ENCODE peak calls at places on chromosomes 12 and 14, in four cellular contexts. O is MM.1S, I is SK-N-SH, S is HCT116. Z is an unnamed sample.

GRCh38 chr14:105711058-105711620 is 184.8 kb downstream of the TMEM121 start:
- DNase-seq in O (no peak), S (no peak), I (no peak), Z (no peak)

GRCh38 chr12:19988457-19988856 is 379.9 kb upstream of the PDE3A start:
- DNase-seq in O (no peak), I (no peak), S (no peak), Z (peak; percentile 42)

GRCh38 chr12:49277466-49277865 is 12.6 kb downstream of the TUBA1C start:
- DNase-seq in I (no peak), S (no peak), O (no peak), Z (no peak)

GRCh38 chr12:44616385-44616784 is 259.7 kb downstream of the NELL2 start:
- DNase-seq in I (no peak), O (no peak), S (no peak), Z (no peak)

GRCh38 chr12:116319851-116320621 is 42.5 kb upstream of the MED13L start:
- DNase-seq in S (no peak), O (peak; percentile 10), I (peak; percentile 19), Z (peak; percentile 97)

GRCh38 chr12:108704527-108704926 is 26.8 kb downstream of the CORO1C start:
- DNase-seq in S (no peak), I (no peak), O (peak; percentile 41), Z (no peak)

GRCh38 chr12:75820848-75821578 is 210.6 kb downstream of the PHLDA1 start:
- DNase-seq in I (no peak), S (no peak), O (no peak), Z (peak; percentile 97)

GRCh38 chr12:124786065-124786964 is 77.3 kb downstream of the SCARB1 start:
- DNase-seq in O (no peak), S (no peak), I (peak; percentile 98), Z (no peak)

GRCh38 chr12:113514602-113515001 is 42.9 kb upstream of the LHX5 start:
- DNase-seq in O (no peak), S (no peak), I (no peak), Z (no peak)

GRCh38 chr12:53974084-53975018 is at the start of gene HOTAIR:
- DNase-seq in O (no peak), S (no peak), I (peak; percentile 63), Z (peak; percentile 54)

GRCh38 chr12:47946413-47947107 is 16.8 kb upstream of the TMEM106C start:
- DNase-seq in I (peak; percentile 34), O (no peak), S (no peak), Z (peak; percentile 77)

GRCh38 chr14:29163109-29163508 is 396.5 kb downstream of the FOXG1 start:
- DNase-seq in I (no peak), S (no peak), O (no peak), Z (no peak)

GRCh38 chr12:68565391-68565903 is 45.3 kb upstream of the RAP1B start:
- DNase-seq in I (no peak), S (no peak), O (no peak), Z (peak; percentile 96)

GRCh38 chr12:26746315-26746714 is 86.7 kb downstream of the ITPR2 start:
- DNase-seq in O (no peak), S (no peak), I (no peak), Z (peak; percentile 85)

GRCh38 chr12:110766311-110767154 is 23.8 kb upstream of the PPP1CC start:
- DNase-seq in S (no peak), O (no peak), I (no peak), Z (peak; percentile 45)

GRCh38 chr14:26427059-26427458 is 170.8 kb downstream of the NOVA1 start:
- DNase-seq in O (no peak), I (no peak), S (no peak), Z (peak; percentile 41)

GRCh38 chr14:95222870-95223398 is 65.6 kb upstream of the DICER1 start:
- DNase-seq in I (no peak), S (no peak), O (no peak), Z (peak; percentile 47)

DNA sequence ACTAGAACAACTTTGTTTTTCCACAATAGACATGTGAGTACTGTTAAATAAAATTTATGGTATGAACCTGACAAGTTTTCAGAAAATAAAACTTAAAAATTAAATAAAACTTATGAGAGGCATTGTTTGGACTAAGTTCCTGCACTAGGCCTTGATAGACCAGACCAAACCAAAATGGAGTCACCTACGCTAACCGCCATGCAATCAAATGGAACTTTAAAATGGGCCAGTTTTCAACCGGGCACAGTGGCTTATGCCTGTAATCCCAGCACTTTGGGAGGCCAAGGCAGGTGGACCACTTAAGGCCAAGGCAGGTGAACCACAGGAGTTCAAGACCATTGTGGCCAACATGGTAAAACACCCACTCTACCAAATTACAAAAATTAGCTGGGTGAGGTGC is 5.1 kb upstream of the RFC5 start:
- DNase-seq in I (no peak), S (no peak), O (no peak), Z (no peak)
- H3K9me2 ChIP-seq in I (no peaks in the 10 kb centered on the region), S (no peaks in the 10 kb centered on the region), O (no peaks in the 10 kb centered on the region), Z (no peaks in the 10 kb centered on the region)

GRCh38 chr14:98462908-98463307 is 809.1 kb downstream of the BCL11B start:
- DNase-seq in I (no peak), O (no peak), S (no peak), Z (no peak)

GRCh38 chr14:98458702-98459101 is 813.3 kb downstream of the BCL11B start:
- DNase-seq in S (no peak), O (no peak), I (no peak), Z (no peak)
- H3K9me2 ChIP-seq in S (no peaks in the 10 kb centered on the region), O (no peaks in the 10 kb centered on the region), I (no peaks in the 10 kb centered on the region), Z (no peaks in the 10 kb centered on the region)

GRCh38 chr14:72610831-72611200 is 283.1 kb downstream of the DPF3 start:
- DNase-seq in I (no peak), S (no peak), O (no peak), Z (peak; percentile 41)

GRCh38 chr14:72610096-72610830 is 283.6 kb downstream of the DPF3 start:
- DNase-seq in S (no peak), O (no peak), I (no peak), Z (no peak)

GRCh38 chr14:72608391-72609204 is 285.3 kb downstream of the DPF3 start:
- DNase-seq in S (peak; percentile 33), O (no peak), I (no peak), Z (peak; percentile 97)

GRCh38 chr14:72607386-72608125 is 286.3 kb downstream of the DPF3 start:
- DNase-seq in S (no peak), O (no peak), I (no peak), Z (peak; percentile 55)

DNA sequence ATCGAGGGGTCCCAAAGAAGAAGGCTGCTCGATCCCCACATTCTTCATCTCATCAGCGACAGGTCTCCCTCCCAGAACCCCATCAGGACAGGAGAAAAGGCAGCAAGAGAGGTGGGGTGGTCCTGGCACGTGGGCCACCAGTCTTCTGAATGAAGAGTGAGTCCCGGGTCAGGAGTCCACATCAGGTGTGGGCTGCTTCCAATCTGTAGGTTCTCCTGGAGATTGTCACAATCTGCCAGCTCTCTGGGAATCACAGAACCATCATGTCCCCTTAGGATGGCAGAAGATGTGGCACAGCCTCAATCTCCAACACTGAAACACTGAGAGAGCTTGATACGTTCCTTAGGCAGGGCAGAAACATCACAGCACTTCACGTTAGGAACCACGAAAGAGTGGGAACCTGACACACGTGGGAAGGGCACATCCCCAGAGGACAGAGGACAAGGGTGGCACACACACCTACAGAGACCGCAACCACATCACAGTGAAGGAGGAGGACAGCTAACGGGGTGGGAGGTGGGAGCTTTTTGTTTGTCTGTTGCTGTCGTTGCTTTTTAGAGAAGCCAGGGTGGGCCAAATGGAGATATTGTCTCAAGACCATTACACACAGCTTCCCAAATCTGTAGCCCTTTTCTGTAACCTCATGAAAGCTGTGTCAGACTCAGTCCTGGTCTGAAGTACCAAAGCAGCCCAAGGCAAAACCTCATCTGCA is 284.5 kb downstream of the DPF3 start:
- DNase-seq in O (no peak), I (no peak), S (no peak), Z (no peak)
- H3K9me2 ChIP-seq in O (no peaks in the 10 kb centered on the region), I (no peaks in the 10 kb centered on the region), S (no peaks in the 10 kb centered on the region), Z (no peaks in the 10 kb centered on the region)

DNA sequence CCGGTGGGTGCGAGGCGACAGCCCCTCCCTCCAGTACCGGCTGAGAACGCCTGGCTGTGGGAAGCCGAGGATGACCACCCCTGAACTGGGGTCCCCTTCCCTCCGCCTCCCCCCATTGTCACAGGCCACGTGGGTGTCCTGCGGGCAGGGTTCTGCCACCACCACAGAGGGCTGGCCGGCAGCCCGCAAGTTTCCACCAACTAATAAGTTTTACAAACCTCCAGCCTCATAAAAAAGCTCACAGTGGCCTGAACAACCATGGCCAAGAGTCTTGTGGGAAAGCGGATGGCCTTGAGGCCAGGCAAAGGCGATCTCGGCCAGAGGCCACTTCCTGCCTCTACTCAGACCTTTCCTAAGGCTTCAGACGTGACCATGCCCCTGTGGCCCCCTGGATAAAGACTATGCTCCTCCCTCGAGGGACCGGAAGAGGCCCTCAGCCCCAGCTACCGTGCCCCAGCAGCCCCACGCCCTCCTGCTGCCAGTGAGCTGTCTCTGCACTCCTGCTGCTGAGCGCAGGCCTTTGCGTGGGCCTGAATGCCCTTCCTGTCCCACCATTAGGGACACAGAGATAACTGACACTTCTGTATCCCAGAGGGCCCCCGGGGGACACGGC is 46.1 kb upstream of the DLK1 start:
- DNase-seq in I (no peak), O (no peak), S (no peak), Z (no peak)
- H3K9me2 ChIP-seq in I (no peaks in the 10 kb centered on the region), O (no peaks in the 10 kb centered on the region), S (no peaks in the 10 kb centered on the region), Z (no peaks in the 10 kb centered on the region)

GRCh38 chr14:89442280-89442679 is 25.2 kb upstream of the FOXN3 start:
- DNase-seq in S (no peak), O (no peak), I (no peak), Z (no peak)

GRCh38 chr14:89444044-89444443 is 27.0 kb upstream of the FOXN3 start:
- DNase-seq in S (no peak), I (no peak), O (no peak), Z (no peak)

GRCh38 chr14:89443002-89443660 is 26.1 kb upstream of the FOXN3 start:
- DNase-seq in I (no peak), O (no peak), S (no peak), Z (peak; percentile 82)

GRCh38 chr14:89445252-89445973 is 28.4 kb upstream of the FOXN3 start:
- DNase-seq in I (no peak), S (no peak), O (no peak), Z (peak; percentile 21)

DNA sequence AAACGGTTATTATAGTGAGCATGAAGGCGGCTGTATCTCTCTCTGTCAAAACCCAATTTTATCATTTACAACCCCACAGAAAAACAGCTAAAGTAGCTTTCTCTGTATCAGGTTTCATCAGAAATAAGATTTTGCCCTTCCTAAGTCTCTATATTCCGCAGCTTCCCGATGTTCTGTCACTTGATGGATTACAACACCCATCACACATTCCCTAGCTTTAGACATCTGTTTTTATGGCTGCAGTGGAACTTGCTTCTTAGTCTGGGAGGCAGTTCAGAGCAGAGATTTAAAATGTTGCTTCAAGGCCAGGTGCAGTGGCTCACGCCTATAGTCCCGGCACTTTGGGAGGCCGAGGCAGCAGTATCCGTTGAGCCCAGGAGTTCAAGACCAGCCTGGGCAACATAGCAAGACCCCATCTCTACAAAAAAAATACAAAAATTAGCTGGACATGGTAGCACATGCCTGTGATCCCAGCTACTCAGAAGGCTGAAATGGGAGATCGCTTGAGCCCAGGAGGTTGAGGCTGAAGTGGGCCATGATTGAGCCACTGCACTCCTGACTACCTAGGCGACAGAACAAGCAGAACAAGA is 27.6 kb upstream of the FOXN3 start:
- DNase-seq in I (no peak), O (no peak), S (no peak), Z (no peak)
- H3K9me2 ChIP-seq in I (no peaks in the 10 kb centered on the region), O (no peaks in the 10 kb centered on the region), S (no peaks in the 10 kb centered on the region), Z (no peaks in the 10 kb centered on the region)

Z was measured in GM23248.